ENCODE peak calls at places on chromosomes 11 and 22, in four cellular contexts. R, I, K and M are unnamed samples.

GRCh38 chr11:111514216-111515031 is at the start of gene HOATZ:
- DNase-seq in R (no peak), I (no peak), K (no peak), M (no peak)

GRCh38 chr11:129974237-129974636 is 28.4 kb downstream of the PRDM10 start:
- DNase-seq in R (no peak), I (no peak), K (no peak), M (no peak)

GRCh38 chr11:20131744-20132666 is 28.3 kb downstream of the DBX1 start:
- DNase-seq in R (peak; percentile 71), I (no peak), K (peak; percentile 68), M (peak; percentile 83)

GRCh38 chr11:113181094-113181493 is 133.3 kb upstream of the TTC12 start:
- DNase-seq in R (no peak), I (no peak), K (no peak), M (no peak)

GRCh38 chr11:43508511-43508918 is 149.8 kb downstream of the TTC17 start:
- DNase-seq in R (no peak), I (no peak), K (no peak), M (no peak)

GRCh38 chr11:134616048-134616447 is 204.0 kb upstream of the B3GAT1 start:
- DNase-seq in R (no peak), I (no peak), K (no peak), M (no peak)

GRCh38 chr11:46837860-46838259 is 8.2 kb downstream of the CKAP5 start:
- DNase-seq in R (peak; percentile 35), I (no peak), K (no peak), M (no peak)

GRCh38 chr11:122758974-122759373 is 79.3 kb upstream of the CRTAM start:
- DNase-seq in R (no peak), I (no peak), K (no peak), M (no peak)

GRCh38 chr11:107780136-107780535 is 68.3 kb upstream of the SLN start:
- DNase-seq in R (no peak), I (no peak), K (no peak), M (no peak)

GRCh38 chr11:100273066-100273815 is 413.8 kb upstream of the ARHGAP42 start:
- DNase-seq in R (no peak), I (no peak), K (no peak), M (no peak)

GRCh38 chr22:41873391-41873790 is 40.5 kb downstream of the SREBF2 start:
- DNase-seq in R (no peak), I (no peak), K (no peak), M (no peak)

GRCh38 chr22:25775501-25775900 is 33.5 kb downstream of the MYO18B start:
- DNase-seq in R (no peak), I (no peak), K (no peak), M (no peak)

GRCh38 chr22:20484948-20485683 is 10.5 kb downstream of the KLHL22 start:
- DNase-seq in R (no peak), I (no peak), K (no peak), M (no peak)

GRCh38 chr11:108218912-108219783 is 3.3 kb downstream of the NPAT start:
- DNase-seq in R (no peak), I (no peak), K (no peak), M (no peak)

GRCh38 chr22:46846154-46846831 is 83.8 kb downstream of the TBC1D22A start:
- DNase-seq in R (no peak), I (no peak), K (no peak), M (no peak)

GRCh38 chr11:16815047-16815767 is 76.8 kb downstream of the C11orf58 start:
- DNase-seq in R (no peak), I (no peak), K (peak; percentile 40), M (peak; percentile 74)

DNA sequence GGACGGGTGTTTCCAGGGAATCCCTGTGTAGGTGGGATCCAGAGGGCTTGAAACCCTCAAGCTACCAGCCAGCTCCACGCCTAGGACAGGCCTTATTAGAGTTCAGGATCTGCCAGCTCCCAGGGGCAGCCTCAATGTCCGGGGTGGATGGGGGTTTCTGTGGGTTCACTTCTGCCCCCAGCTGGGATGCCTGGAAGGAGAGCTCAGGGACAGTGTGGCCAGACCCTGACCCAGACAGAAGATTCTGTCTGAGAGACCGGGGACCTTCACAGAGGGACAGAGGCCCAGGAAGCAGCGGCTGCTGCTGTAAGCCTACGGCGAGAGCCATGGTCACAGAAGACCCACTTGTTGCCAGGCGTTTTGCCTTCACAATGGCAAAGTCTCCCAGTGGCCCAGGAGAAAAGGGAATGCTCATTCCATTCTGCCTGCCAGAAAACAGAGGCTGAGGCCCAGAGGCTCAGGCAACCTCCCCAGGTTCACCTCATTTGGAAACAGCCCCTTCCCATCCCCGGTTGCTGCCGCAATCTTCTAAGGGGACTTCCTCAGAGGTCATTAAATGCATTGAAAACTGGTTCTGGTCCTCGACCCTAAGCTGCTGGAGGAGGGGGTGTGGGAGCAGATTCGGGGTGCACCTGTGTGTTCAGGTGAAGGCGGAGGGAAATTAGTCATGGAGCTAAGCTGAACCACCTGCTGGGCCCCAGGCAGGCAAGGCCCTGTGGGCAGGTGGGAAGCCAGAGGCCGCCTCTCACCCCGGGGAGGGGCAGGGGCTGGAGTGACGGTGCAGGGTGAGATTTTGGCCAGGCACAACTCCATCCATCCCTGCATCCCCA is 4.9 kb upstream of the KRTAP5-6 start:
- DNase-seq in R (no peak), I (no peak), K (no peak), M (no peak)
- H3K27ac ChIP-seq in R (no peak overlapping the region), I (no peak overlapping the region), K (no peak overlapping the region), M (no peak overlapping the region)

GRCh38 chr11:121416909-121417567 is 35.1 kb upstream of the SORL1 start:
- DNase-seq in R (no peak), I (peak; percentile 18), K (peak; percentile 92), M (peak; percentile 60)
- H3K4me3 ChIP-seq in R (no peak overlapping the region), I (no peak overlapping the region), K (no peak overlapping the region), M (no peak overlapping the region)

DNA sequence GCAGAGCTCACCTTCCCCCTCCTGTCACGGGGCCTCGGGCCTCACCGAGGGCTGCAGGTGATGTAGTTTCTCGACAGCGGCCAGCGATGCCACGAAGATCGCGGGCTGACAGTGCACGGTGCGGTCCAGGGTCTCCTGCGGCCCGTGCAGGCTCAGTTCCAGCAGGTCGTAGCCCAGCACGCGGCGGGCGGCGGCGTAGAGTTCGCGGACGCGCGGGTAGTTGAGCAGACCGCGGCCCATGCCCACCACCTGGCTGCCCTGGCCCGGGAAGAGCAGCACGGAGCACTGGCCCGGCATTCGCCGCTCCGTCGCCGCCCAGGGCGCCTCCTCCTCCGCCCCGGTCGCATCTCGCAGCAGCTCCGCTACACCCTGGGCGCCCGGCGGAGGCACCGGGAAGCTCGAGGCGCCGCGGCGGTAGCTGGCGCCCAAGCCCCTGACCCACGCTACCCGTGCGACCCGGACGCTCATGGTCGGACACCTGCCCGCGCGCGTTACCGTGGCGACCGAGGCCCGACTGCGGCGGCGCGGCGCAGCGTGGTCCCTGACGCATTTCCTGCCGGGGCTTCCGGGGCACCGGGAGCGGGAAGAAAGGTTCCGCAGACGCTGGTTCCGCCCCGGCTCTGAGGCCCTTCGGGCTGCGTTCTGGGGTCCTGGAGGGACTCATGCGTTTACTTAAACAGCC is at the start of gene MCAT:
- DNase-seq in R (peak; percentile 92), I (peak; percentile 62), K (peak; percentile 90), M (peak; percentile 96)
- H3K27ac ChIP-seq in R (no peak within 1 kb of the TSS), I (peak within 1 kb of the TSS; percentile 90), K (peak within 1 kb of the TSS; percentile 82), M (peak within 1 kb of the TSS; percentile 82)

DNA sequence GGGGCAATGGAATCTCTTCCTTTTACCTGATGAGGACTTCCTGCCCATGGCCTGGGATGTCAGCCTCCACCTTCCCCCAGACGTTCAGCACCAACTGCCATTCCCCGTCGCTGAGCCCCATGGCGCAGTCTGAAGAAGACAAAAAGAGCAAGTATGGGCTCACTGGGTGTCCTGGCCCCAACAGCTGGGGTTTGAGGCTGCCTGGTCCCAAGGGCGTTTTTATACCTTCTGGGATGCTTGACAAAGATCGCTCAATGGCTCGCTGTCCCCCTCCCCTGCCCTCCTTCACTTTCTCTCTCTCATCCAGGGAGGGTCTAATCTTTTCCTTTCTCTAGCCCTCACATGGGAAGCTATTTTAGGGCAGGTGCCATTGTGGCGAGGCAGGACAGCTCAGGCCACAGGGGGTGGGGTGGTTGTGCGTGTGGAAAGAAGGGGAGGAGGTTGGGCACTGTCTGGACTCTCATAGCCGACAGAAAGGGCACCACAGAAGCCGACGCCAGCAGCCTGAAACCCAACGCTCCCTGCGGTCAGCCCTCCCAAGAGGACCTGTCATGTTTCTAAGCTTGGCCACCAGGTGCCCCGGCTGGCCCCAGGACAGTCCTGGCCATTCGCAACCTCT is at the start of gene MB:
- DNase-seq in R (no peak), I (no peak), K (no peak), M (no peak)
- H3K4me3 ChIP-seq in R (no peak within 1 kb of the TSS), I (no peak within 1 kb of the TSS), K (no peak within 1 kb of the TSS), M (no peak within 1 kb of the TSS)

DNA sequence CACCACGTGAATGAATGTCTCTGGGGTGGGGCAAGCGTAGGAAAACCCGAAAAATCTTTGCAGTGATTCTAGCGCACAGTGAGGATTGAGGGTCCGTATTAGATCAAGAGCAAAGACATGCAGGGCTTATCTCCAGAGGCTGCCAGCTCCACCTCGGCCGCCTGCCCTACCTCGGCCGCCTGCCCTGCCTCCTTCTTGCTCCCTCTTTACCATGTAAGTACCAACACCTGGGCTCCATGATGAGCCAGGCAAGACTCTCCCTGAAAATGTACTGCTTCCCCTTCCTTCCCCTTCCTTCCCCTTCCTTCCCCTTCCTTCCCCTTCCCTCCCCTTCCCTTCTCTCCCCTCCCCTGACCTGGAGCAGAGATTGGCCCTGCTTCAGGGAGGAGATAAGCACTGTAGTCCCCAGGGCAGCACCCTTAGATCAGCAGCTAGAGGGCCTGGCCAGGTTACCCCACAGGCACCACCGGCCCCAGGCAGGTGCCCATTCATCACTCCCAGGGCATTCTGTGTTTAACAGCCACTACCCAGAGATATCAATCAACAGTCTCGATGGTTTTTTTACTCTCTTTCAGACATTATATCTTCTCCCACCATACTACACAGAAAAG is 25.5 kb upstream of the ADORA2A start:
- DNase-seq in R (no peak), I (no peak), K (no peak), M (no peak)
- H3K27ac ChIP-seq in R (peak overlapping the region; percentile 93), I (no peak overlapping the region), K (peak overlapping the region; percentile 24), M (peak overlapping the region; percentile 50)

GRCh38 chr11:67288198-67288451 is 978 bp upstream of the ANKRD13D start:
- DNase-seq in R (no peak), I (no peak), K (no peak), M (no peak)
- H3K4me3 ChIP-seq in R (peak overlapping the region; percentile 96), I (peak overlapping the region; percentile 90), K (peak overlapping the region; percentile 81), M (peak overlapping the region; percentile 69)